ENCODE peak calls at places on chromosomes 7 and 10, in six cellular contexts. Q is hepatocyte, L is cardiac fibroblast, G is epithelial cell of esophagus, Z is AG04449, T is right lobe of liver. S is an unnamed sample.

GRCh38 chr7:74290999-74291441 is 1.8 kb downstream of the CLIP2 start:
- DNase-seq in Q (no peak), L (no peak), G (no peak), Z (no peak), T (no peak), S (no peak)

GRCh38 chr7:157515342-157516041 is 178.7 kb downstream of the DNAJB6 start:
- DNase-seq in Q (no peak), L (no peak), G (no peak), Z (no peak), T (peak; percentile 37), S (no peak)

GRCh38 chr7:79055722-79056415 is 397.6 kb downstream of the MAGI2 start:
- DNase-seq in Q (peak; percentile 45), L (peak; percentile 17), G (peak; percentile 87), Z (no peak), T (no peak), S (no peak)

GRCh38 chr10:71217266-71218045 is 5.1 kb downstream of the UNC5B start:
- DNase-seq in Q (peak; percentile 67), L (no peak), G (peak; percentile 46), Z (no peak), T (peak; percentile 42), S (no peak)

GRCh38 chr7:152085116-152085515 is 59.6 kb downstream of the GALNT11 start:
- DNase-seq in Q (no peak), L (no peak), G (no peak), Z (no peak), T (no peak), S (no peak)

GRCh38 chr10:122060250-122060649 is 71.3 kb downstream of the TACC2 start:
- DNase-seq in Q (no peak), L (peak; percentile 6), G (no peak), Z (no peak), T (no peak), S (no peak)

GRCh38 chr7:22488643-22489462 is 11.1 kb downstream of the STEAP1B start:
- DNase-seq in Q (peak; percentile 87), L (peak; percentile 82), G (peak; percentile 70), Z (peak; percentile 26), T (peak; percentile 68), S (no peak)

GRCh38 chr7:4068286-4068685 is 613.8 kb upstream of the FOXK1 start:
- DNase-seq in Q (no peak), L (no peak), G (no peak), Z (no peak), T (no peak), S (no peak)

GRCh38 chr10:110052911-110053310 is 45.1 kb downstream of the ADD3 start:
- DNase-seq in Q (no peak), L (no peak), G (no peak), Z (no peak), T (no peak), S (no peak)

GRCh38 chr7:89798599-89798996 is 355.7 kb upstream of the STEAP1 start:
- DNase-seq in Q (no peak), L (no peak), G (no peak), Z (no peak), T (no peak), S (no peak)

GRCh38 chr7:30923774-30924413 is 12.2 kb downstream of the AQP1 start:
- DNase-seq in Q (no peak), L (no peak), G (no peak), Z (no peak), T (peak; percentile 38), S (no peak)

GRCh38 chr7:90412458-90413184 is 9.4 kb downstream of the CLDN12 start:
- DNase-seq in Q (no peak), L (peak; percentile 29), G (peak; percentile 41), Z (no peak), T (peak; percentile 79), S (no peak)

GRCh38 chr7:133746305-133746704 is 380.8 kb upstream of the LRGUK start:
- DNase-seq in Q (no peak), L (no peak), G (peak; percentile 81), Z (no peak), T (no peak), S (no peak)

GRCh38 chr10:105149371-105149871 is 508.3 kb downstream of the SORCS3 start:
- DNase-seq in Q (peak; percentile 26), L (no peak), G (peak; percentile 68), Z (peak; percentile 0), T (no peak), S (peak; percentile 11)

GRCh38 chr10:124325998-124326636 is 92.6 kb downstream of the OAT start:
- DNase-seq in Q (no peak), L (no peak), G (no peak), Z (no peak), T (peak; percentile 15), S (no peak)

GRCh38 chr10:46558411-46559185 is 2.1 kb upstream of the GPRIN2 start:
- DNase-seq in Q (no peak), L (no peak), G (no peak), Z (no peak), T (peak; percentile 57), S (no peak)

GRCh38 chr7:47591655-47592572 is 10.0 kb upstream of the TNS3 start:
- DNase-seq in Q (peak; percentile 27), L (peak; percentile 43), G (no peak), Z (no peak), T (no peak), S (peak; percentile 62)

GRCh38 chr7:1664711-1665591 is 5.1 kb upstream of the ELFN1 start:
- DNase-seq in Q (peak; percentile 83), L (peak; percentile 66), G (peak; percentile 46), Z (no peak), T (peak; percentile 73), S (no peak)

GRCh38 chr10:102502337-102503151 is at the start of gene ACTR1A:
- DNase-seq in Q (peak; percentile 98), L (peak; percentile 100), G (peak; percentile 100), Z (peak; percentile 97), T (peak; percentile 98), S (peak; percentile 99)
- TF ChIP-seq CTCF in Q (no peak), L (no peak), G (no peak), Z (no peak), T (no peak), S (no peak)

GRCh38 chr10:30472414-30473155 is 38.6 kb downstream of the MAP3K8 start:
- DNase-seq in Q (no peak), L (no peak), G (no peak), Z (no peak), T (no peak), S (no peak)
- TF ChIP-seq CTCF in Q (no peak), L (no peak), G (no peak), Z (no peak), T (no peak), S (no peak)

GRCh38 chr10:94315975-94316464 is 46.7 kb downstream of the NOC3L start:
- DNase-seq in Q (peak; percentile 13), L (peak; percentile 90), G (no peak), Z (peak; percentile 74), T (no peak), S (no peak)

GRCh38 chr10:94320285-94320914 is 42.3 kb downstream of the NOC3L start:
- DNase-seq in Q (peak; percentile 81), L (peak; percentile 75), G (peak; percentile 65), Z (no peak), T (peak; percentile 75), S (no peak)

GRCh38 chr10:94310369-94310768 is 52.4 kb downstream of the NOC3L start:
- DNase-seq in Q (peak; percentile 27), L (no peak), G (no peak), Z (no peak), T (peak; percentile 83), S (no peak)

GRCh38 chr10:94314913-94315545 is 47.7 kb downstream of the NOC3L start:
- DNase-seq in Q (peak; percentile 19), L (peak; percentile 39), G (no peak), Z (no peak), T (no peak), S (no peak)
- TF ChIP-seq CTCF in Q (no peak), L (no peak), G (no peak), Z (peak; percentile 14), T (no peak), S (no peak)

GRCh38 chr7:80427218-80427617 is 84.6 kb downstream of the GNAT3 start:
- DNase-seq in Q (no peak), L (no peak), G (no peak), Z (no peak), T (no peak), S (no peak)
- TF ChIP-seq CTCF in Q (no peak), L (no peak), G (no peak), Z (no peak), T (no peak), S (no peak)

GRCh38 chr7:44063894-44064651 is 1.3 kb downstream of the PGAM2 start:
- DNase-seq in Q (no peak), L (peak; percentile 7), G (no peak), Z (no peak), T (peak; percentile 50), S (no peak)

GRCh38 chr7:44065431-44066110 is at the start of gene PGAM2:
- DNase-seq in Q (no peak), L (peak; percentile 39), G (no peak), Z (no peak), T (peak; percentile 52), S (no peak)

GRCh38 chr7:44066111-44066460 is 719 bp upstream of the PGAM2 start:
- DNase-seq in Q (no peak), L (peak; percentile 16), G (no peak), Z (no peak), T (no peak), S (no peak)

GRCh38 chr7:44063547-44063893 is 1.8 kb downstream of the PGAM2 start:
- DNase-seq in Q (no peak), L (no peak), G (no peak), Z (no peak), T (peak; percentile 34), S (no peak)

DNA sequence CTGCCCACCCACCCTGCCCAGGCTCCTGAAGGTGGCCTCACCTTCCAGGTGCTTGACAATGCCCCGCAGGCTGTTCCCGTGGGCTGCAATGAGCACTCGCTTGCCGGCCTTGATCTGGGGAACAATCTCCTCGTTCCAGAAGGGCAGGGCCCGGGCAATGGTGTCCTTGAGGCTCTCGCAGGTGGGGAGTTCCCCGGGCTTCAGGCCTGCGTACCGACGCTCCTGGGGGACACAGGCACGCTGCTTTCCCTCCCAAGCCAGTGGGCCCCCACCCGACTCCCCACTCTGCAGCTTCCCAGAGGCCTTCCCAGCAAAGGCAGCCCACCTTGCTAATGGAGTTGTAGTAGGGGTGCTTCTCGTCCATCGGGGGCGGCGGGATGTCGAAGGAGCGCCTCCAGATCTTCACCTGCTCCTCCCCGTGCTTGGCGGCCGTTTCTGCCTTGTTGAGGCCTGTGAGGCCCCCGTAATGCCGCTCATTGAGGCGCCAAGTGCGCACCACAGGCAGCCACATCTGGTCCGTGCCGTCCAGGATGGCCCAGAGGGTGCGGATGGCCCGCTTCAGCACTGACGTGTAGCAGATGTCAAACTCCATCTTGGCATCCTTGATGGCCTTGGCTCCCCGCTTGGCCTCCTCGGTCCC is 456 bp downstream of the PGAM2 start:
- DNase-seq in Q (no peak), L (peak; percentile 23), G (no peak), Z (no peak), T (peak; percentile 49), S (no peak)
- TF ChIP-seq CTCF in Q (no peak), L (no peak), G (no peak), Z (no peak), T (no peak), S (no peak)

S was measured in BJ.